ENCODE peak calls at places on chromosomes 3 and 15, in six cellular contexts. Z is K562, X is esophagus squamous epithelium, B is heart right ventricle, I is mammary epithelial cell, L is heart left ventricle. C is an unnamed sample.
A peak's percentile ranks its signal among the peaks of the same experiment; 100 is the strongest.

GRCh38 chr15:39156636-39157255 is 424.1 kb upstream of the THBS1 start:
- DNase-seq in Z (no peak), X (no peak), B (peak; percentile 20), I (no peak), L (peak; percentile 48), C (no peak)

GRCh38 chr3:184626942-184627341 is 65.4 kb downstream of the EPHB3 start:
- DNase-seq in Z (no peak), X (no peak), B (peak; percentile 42), I (no peak), L (peak; percentile 81), C (no peak)

GRCh38 chr3:102512734-102513518 is 78.1 kb downstream of the ZPLD1 start:
- DNase-seq in Z (no peak), X (no peak), B (no peak), I (peak; percentile 27), L (no peak), C (no peak)

GRCh38 chr3:176906046-176906905 is 291.0 kb downstream of the TBL1XR1 start:
- DNase-seq in Z (no peak), X (no peak), B (peak; percentile 42), I (no peak), L (no peak), C (no peak)

GRCh38 chr15:75431682-75432081 is 19.8 kb downstream of the SIN3A start:
- DNase-seq in Z (no peak), X (no peak), B (no peak), I (no peak), L (no peak), C (no peak)

GRCh38 chr3:31522152-31522551 is 10.6 kb upstream of the STT3B start:
- DNase-seq in Z (no peak), X (no peak), B (no peak), I (no peak), L (no peak), C (no peak)

GRCh38 chr3:42079701-42080323 is 11.3 kb upstream of the TRAK1 start:
- DNase-seq in Z (no peak), X (no peak), B (no peak), I (peak; percentile 61), L (no peak), C (no peak)

GRCh38 chr3:53708001-53708621 is 138.1 kb downstream of the CHDH start:
- DNase-seq in Z (no peak), X (no peak), B (peak; percentile 13), I (no peak), L (peak; percentile 56), C (no peak)

GRCh38 chr3:194396897-194397756 is 1.9 kb downstream of the GP5 start:
- DNase-seq in Z (no peak), X (no peak), B (no peak), I (no peak), L (no peak), C (no peak)

GRCh38 chr3:41002104-41002503 is 197.2 kb upstream of the CTNNB1 start:
- DNase-seq in Z (no peak), X (no peak), B (no peak), I (no peak), L (no peak), C (no peak)

GRCh38 chr3:79521221-79521848 is 246.5 kb downstream of the ROBO1 start:
- DNase-seq in Z (peak; percentile 4), X (no peak), B (no peak), I (peak; percentile 24), L (no peak), C (no peak)

GRCh38 chr3:42032693-42033349 is 58.3 kb upstream of the TRAK1 start:
- DNase-seq in Z (no peak), X (no peak), B (no peak), I (peak; percentile 66), L (no peak), C (no peak)

GRCh38 chr3:156739976-156740375 is 65.6 kb downstream of the TIPARP start:
- DNase-seq in Z (no peak), X (no peak), B (no peak), I (no peak), L (no peak), C (no peak)

GRCh38 chr3:172595648-172596393 is 72.6 kb upstream of the TNFSF10 start:
- DNase-seq in Z (peak; percentile 33), X (no peak), B (peak; percentile 54), I (peak; percentile 65), L (no peak), C (no peak)

GRCh38 chr3:175941352-175941751 is 1082.2 kb downstream of the NAALADL2 start:
- DNase-seq in Z (peak; percentile 8), X (no peak), B (no peak), I (peak; percentile 16), L (no peak), C (no peak)

GRCh38 chr3:152550284-152550683 is 281.6 kb downstream of the MBNL1 start:
- DNase-seq in Z (no peak), X (no peak), B (no peak), I (no peak), L (no peak), C (no peak)

GRCh38 chr15:28960979-28961378 is 75.2 kb downstream of the APBA2 start:
- DNase-seq in Z (no peak), X (no peak), B (no peak), I (peak; percentile 73), L (no peak), C (no peak)

GRCh38 chr3:186826316-186826977 is 16.1 kb upstream of the ADIPOQ start:
- DNase-seq in Z (no peak), X (no peak), B (no peak), I (no peak), L (no peak), C (no peak)

GRCh38 chr15:40815042-40815678 is 7.9 kb upstream of the DNAJC17 start:
- DNase-seq in Z (no peak), X (no peak), B (peak; percentile 39), I (peak; percentile 9), L (peak; percentile 63), C (peak; percentile 38)

GRCh38 chr3:62876064-62876463 is 848 bp upstream of the CADPS start:
- DNase-seq in Z (no peak), X (no peak), B (peak; percentile 49), I (peak; percentile 39), L (peak; percentile 60), C (no peak)

GRCh38 chr3:107993771-107994170 is 97.1 kb downstream of the CD47 start:
- DNase-seq in Z (no peak), X (no peak), B (no peak), I (no peak), L (no peak), C (no peak)

GRCh38 chr3:75737831-75738493 is 47.4 kb downstream of the ZNF717 start:
- DNase-seq in Z (no peak), X (no peak), B (no peak), I (peak; percentile 9), L (no peak), C (no peak)

GRCh38 chr15:75456710-75457109 is 5.2 kb upstream of the SIN3A start:
- DNase-seq in Z (no peak), X (no peak), B (no peak), I (no peak), L (no peak), C (no peak)

GRCh38 chr3:171614318-171614967 is 154.2 kb upstream of the TNIK start:
- DNase-seq in Z (peak; percentile 38), X (no peak), B (peak; percentile 10), I (peak; percentile 24), L (peak; percentile 28), C (no peak)

GRCh38 chr15:78938608-78939488 is 6.0 kb downstream of the CTSH start:
- DNase-seq in Z (no peak), X (no peak), B (no peak), I (no peak), L (no peak), C (no peak)

GRCh38 chr15:78205856-78206255 is 28.5 kb downstream of the ACSBG1 start:
- DNase-seq in Z (no peak), X (no peak), B (no peak), I (no peak), L (no peak), C (no peak)

GRCh38 chr3:66276705-66277274 is 56.0 kb downstream of the SLC25A26 start:
- DNase-seq in Z (no peak), X (no peak), B (peak; percentile 75), I (peak; percentile 42), L (no peak), C (no peak)

GRCh38 chr3:174116421-174116820 is 718.9 kb downstream of the NLGN1 start:
- DNase-seq in Z (no peak), X (no peak), B (no peak), I (no peak), L (no peak), C (no peak)

GRCh38 chr15:84575493-84575892 is 25.3 kb upstream of the ZSCAN2 start:
- DNase-seq in Z (no peak), X (no peak), B (no peak), I (no peak), L (no peak), C (no peak)
- TF ChIP-seq CTCF in Z (no peak), X (no peak), B (no peak), I (no peak), L (no peak), C (no peak)

GRCh38 chr15:63582179-63582578 is 15.0 kb upstream of the FBXL22 start:
- DNase-seq in Z (no peak), X (no peak), B (no peak), I (no peak), L (no peak), C (no peak)

GRCh38 chr15:63573533-63573932 is 23.7 kb upstream of the FBXL22 start:
- DNase-seq in Z (no peak), X (no peak), B (no peak), I (no peak), L (no peak), C (no peak)

GRCh38 chr15:63572749-63573464 is 24.3 kb upstream of the FBXL22 start:
- DNase-seq in Z (no peak), X (no peak), B (no peak), I (no peak), L (no peak), C (no peak)

GRCh38 chr15:63575312-63575711 is 21.9 kb upstream of the FBXL22 start:
- DNase-seq in Z (no peak), X (no peak), B (no peak), I (no peak), L (no peak), C (no peak)

GRCh38 chr15:63576441-63576840 is 20.7 kb upstream of the FBXL22 start:
- DNase-seq in Z (no peak), X (no peak), B (no peak), I (no peak), L (no peak), C (no peak)
- TF ChIP-seq CTCF in Z (no peak), X (no peak), B (no peak), I (no peak), L (no peak), C (no peak)

DNA sequence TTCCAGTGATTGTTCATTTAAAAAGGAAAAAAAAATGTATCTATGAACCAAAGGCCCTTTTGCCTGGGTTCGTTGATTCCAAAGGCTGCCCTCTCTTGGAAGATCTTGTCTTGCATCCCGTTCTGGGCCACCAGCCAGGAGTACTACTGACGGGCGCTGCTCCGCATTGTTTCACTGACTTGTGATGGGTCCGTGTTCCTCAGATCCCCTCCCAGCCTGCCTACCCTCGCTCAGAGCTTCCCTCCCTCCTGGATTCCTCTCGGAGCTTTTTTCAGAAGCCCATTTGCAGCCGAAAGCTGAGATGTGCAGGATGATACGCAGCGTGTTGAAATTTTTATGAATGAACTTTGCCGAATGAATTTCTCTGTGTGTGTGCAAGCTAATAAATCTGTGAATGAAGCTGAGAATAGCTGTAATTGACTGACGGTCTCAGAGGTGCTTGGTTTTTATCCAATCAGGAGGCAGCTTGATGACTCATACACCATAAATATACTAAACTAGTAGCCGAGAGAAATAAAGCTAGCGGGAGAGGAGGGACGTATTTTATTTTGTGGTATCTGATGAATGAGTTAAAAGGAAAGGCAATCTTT is at the start of gene SHC4:
- DNase-seq in Z (peak; percentile 55), X (no peak), B (peak; percentile 68), I (peak; percentile 86), L (peak; percentile 69), C (peak; percentile 78)
- TF ChIP-seq CTCF in Z (peak; percentile 26), X (no peak), B (no peak), I (peak; percentile 49), L (peak; percentile 11), C (peak; percentile 46)

GRCh38 chr15:49232407-49232806 is 62.4 kb downstream of the GALK2 start:
- DNase-seq in Z (no peak), X (no peak), B (no peak), I (no peak), L (no peak), C (no peak)
- TF ChIP-seq CTCF in Z (no peak), X (no peak), B (no peak), I (no peak), L (no peak), C (no peak)